ENCODE peak calls at places on chromosomes 6 and 20, in seven cellular contexts. E is thoracic aorta, I is OCI-LY7, M is RWPE1, O is GM23338, Y is aorta, D is psoas muscle. T is an unnamed sample.

GRCh38 chr20:48701702-48702101 is 126.1 kb downstream of the PREX1 start:
- DNase-seq in E (no peak), I (no peak), M (no peak), O (no peak), Y (peak), D (peak), T (no peak)

GRCh38 chr6:11730645-11731044 is 48.0 kb downstream of the ADTRP start:
- DNase-seq in E (no peak), I (no peak), M (no peak), O (no peak), Y (no peak), D (no peak), T (no peak)

GRCh38 chr20:35742741-35743523 is 872 bp upstream of the RBM39 start:
- DNase-seq in E (no peak), I (peak), M (no peak), O (peak), Y (no peak), D (no peak), T (peak)

GRCh38 chr6:165325609-165326008 is 16.2 kb upstream of the C6orf118 start:
- DNase-seq in E (no peak), I (no peak), M (no peak), O (no peak), Y (no peak), D (no peak), T (no peak)

GRCh38 chr6:89917801-89918366 is 23.6 kb downstream of the GJA10 start:
- DNase-seq in E (no peak), I (no peak), M (no peak), O (no peak), Y (no peak), D (no peak), T (no peak)

GRCh38 chr6:45148711-45149341 is 179.3 kb upstream of the RUNX2 start:
- DNase-seq in E (no peak), I (no peak), M (no peak), O (no peak), Y (no peak), D (no peak), T (no peak)

GRCh38 chr6:14720411-14721102 is 525.3 kb upstream of the JARID2 start:
- DNase-seq in E (no peak), I (no peak), M (no peak), O (no peak), Y (no peak), D (no peak), T (no peak)

GRCh38 chr20:50913976-50914375 is 17.3 kb downstream of the ADNP start:
- DNase-seq in E (no peak), I (no peak), M (peak), O (no peak), Y (no peak), D (no peak), T (peak)

GRCh38 chr20:17225891-17226409 is 890 bp upstream of the PCSK2 start:
- DNase-seq in E (no peak), I (no peak), M (no peak), O (peak), Y (peak), D (peak), T (peak)

DNA sequence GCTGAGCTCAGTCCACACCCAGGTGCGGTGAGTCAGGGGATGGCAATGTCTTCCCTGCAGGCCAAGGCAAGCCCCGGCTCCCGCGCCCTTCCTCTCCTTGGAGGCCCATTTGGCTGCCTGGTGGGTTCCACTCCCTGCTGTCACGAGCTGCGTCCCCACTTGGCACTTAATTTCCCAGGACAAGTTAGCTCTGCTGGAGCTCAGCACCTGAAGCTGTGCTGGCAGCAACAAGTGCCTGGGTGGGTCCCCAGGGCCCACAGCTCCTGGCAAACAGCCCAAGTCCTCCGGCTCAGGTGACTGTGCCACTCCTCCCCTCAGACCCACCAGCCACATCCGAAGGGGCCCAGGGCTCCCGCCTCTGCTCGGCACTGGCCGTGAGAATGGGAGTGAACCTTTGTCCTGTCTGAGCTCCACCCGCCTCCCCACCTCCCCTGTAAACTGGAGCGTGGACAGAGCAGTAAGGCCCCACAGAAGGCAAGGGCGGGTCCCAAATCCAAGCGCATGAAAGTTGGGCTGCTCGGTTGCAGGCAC is 16.9 kb downstream of the LAMA5 start:
- DNase-seq in E (no peak), I (no peak), M (peak), O (no peak), Y (no peak), D (peak), T (no peak)
- H3K27ac ChIP-seq in E (no peak), I (no peak), M (peak), O (peak), Y (no peak), D (no peak), T (no peak)

GRCh38 chr6:157427969-157428368 is 47.0 kb downstream of the ZDHHC14 start:
- DNase-seq in E (no peak), I (no peak), M (no peak), O (no peak), Y (no peak), D (peak), T (no peak)

GRCh38 chr6:157430834-157431233 is 49.8 kb downstream of the ZDHHC14 start:
- DNase-seq in E (no peak), I (no peak), M (no peak), O (no peak), Y (no peak), D (no peak), T (no peak)

GRCh38 chr6:157429248-157429647 is 48.3 kb downstream of the ZDHHC14 start:
- DNase-seq in E (no peak), I (no peak), M (no peak), O (no peak), Y (no peak), D (no peak), T (no peak)

GRCh38 chr6:157432231-157432630 is 51.2 kb downstream of the ZDHHC14 start:
- DNase-seq in E (no peak), I (no peak), M (peak), O (no peak), Y (no peak), D (no peak), T (peak)

DNA sequence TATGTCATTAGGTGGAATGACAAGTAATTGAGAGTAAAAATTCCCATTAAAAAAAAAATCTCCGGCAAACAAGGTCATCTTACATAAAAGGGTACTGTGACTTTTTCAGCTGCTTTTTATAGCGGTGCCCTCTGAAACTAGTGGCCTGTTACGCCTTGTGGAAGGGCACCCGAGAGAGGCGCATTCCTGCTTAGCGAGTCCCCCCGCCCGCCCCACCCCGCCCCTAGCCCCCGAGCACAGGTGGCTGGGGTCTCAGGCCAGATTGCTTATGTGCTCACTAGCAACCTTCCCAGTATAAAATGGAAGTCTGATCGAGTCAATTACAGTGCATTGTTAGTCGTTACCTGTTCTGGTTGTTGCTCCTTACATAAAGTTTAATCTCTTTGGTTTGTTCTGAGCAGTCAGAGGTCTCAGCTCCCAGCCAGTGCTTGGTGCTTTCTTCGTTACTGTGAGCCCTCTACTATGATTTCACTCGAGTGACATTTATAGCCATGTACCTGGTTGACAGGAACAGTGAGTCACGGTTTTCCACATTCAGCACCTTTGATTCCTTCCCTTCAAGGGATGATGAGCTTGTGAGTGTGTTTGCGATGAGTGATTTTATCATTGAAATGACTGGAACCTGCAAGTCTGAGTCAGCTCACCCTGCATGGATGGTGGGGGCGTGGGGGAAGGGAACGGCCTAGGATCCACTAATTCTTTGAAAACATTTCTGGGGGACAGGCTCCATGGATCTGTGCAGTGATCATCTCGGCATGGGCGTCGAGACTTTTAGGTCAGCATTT is 47.6 kb downstream of the ZDHHC14 start:
- DNase-seq in E (no peak), I (no peak), M (peak), O (peak), Y (no peak), D (no peak), T (no peak)
- H3K27ac ChIP-seq in E (no peak), I (no peak), M (no peak), O (peak), Y (no peak), D (peak), T (no peak)

GRCh38 chr6:1326535-1327121 is 14.7 kb downstream of the FOXQ1 start:
- DNase-seq in E (no peak), I (no peak), M (no peak), O (no peak), Y (no peak), D (no peak), T (no peak)

GRCh38 chr6:1328129-1328528 is 16.2 kb downstream of the FOXQ1 start:
- DNase-seq in E (no peak), I (no peak), M (no peak), O (no peak), Y (no peak), D (no peak), T (no peak)

GRCh38 chr6:1327630-1328029 is 15.7 kb downstream of the FOXQ1 start:
- DNase-seq in E (no peak), I (no peak), M (no peak), O (no peak), Y (no peak), D (no peak), T (no peak)

GRCh38 chr6:1324926-1325325 is 13.0 kb downstream of the FOXQ1 start:
- DNase-seq in E (no peak), I (no peak), M (no peak), O (no peak), Y (no peak), D (no peak), T (no peak)

GRCh38 chr6:1325471-1326309 is 13.8 kb downstream of the FOXQ1 start:
- DNase-seq in E (no peak), I (no peak), M (peak), O (no peak), Y (no peak), D (no peak), T (peak)
- H3K27ac ChIP-seq in E (no peak), I (no peak), M (peak), O (no peak), Y (no peak), D (no peak), T (no peak)

DNA sequence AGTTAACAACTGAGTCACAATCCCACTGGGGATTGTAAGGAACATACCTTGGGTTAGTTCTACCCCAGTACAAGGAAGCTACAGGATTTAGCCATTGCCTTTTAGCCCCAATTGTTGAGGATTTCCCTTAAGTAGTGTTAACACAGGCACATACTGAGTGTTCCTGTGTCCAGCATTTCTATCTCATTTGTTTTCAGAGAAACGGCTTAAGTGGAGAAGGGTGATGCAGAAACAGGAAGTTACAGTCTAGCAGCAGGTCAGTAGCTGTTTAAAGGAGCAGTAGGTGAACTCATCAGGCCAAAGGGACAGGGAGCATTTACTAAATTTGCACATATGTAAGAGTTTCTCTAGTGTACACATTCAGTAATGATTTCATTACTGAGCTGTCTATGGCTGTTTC is 644.3 kb upstream of the GJE1 start:
- DNase-seq in E (no peak), I (peak), M (no peak), O (no peak), Y (no peak), D (no peak), T (no peak)
- H3K27ac ChIP-seq in E (no peak), I (peak), M (no peak), O (no peak), Y (no peak), D (no peak), T (peak)

GRCh38 chr20:62242196-62242595 is 3.9 kb downstream of the OSBPL2 start:
- DNase-seq in E (no peak), I (no peak), M (no peak), O (no peak), Y (no peak), D (no peak), T (no peak)
- H3K27ac ChIP-seq in E (no peak), I (no peak), M (peak), O (peak), Y (no peak), D (peak), T (no peak)

GRCh38 chr6:6660339-6661045 is 72.0 kb downstream of the LY86 start:
- DNase-seq in E (no peak), I (no peak), M (no peak), O (no peak), Y (no peak), D (no peak), T (no peak)
- H3K27ac ChIP-seq in E (no peak), I (no peak), M (no peak), O (no peak), Y (no peak), D (no peak), T (no peak)